ENCODE peak calls at places on chromosomes 1 and 21, in five cellular contexts. W is CD8-positive, alpha-beta memory T cell; K is WERI-Rb-1; L is dorsolateral prefrontal cortex; T is OCI-LY7. V is an unnamed sample.

GRCh38 chr1:111366256-111366655 is 61.3 kb downstream of the OVGP1 start:
- DNase-seq in W (no peak), L (no peak), K (no peak), T (no peak), V (no peak)

GRCh38 chr1:73564294-73564693 is 633.7 kb downstream of the LRRIQ3 start:
- DNase-seq in L (no peak), T (no peak), K (no peak), W (no peak), V (no peak)

GRCh38 chr1:2135866-2136265 is 58.7 kb downstream of the FAAP20 start:
- DNase-seq in K (no peak), T (no peak), L (peak), W (no peak), V (peak)

GRCh38 chr1:33302325-33302724 is 18.6 kb downstream of the A3GALT2 start:
- DNase-seq in L (no peak), T (peak), K (no peak), W (peak), V (no peak)

GRCh38 chr1:203671047-203671446 is 44.4 kb downstream of the ATP2B4 start:
- DNase-seq in K (no peak), L (no peak), W (no peak), T (no peak), V (no peak)

GRCh38 chr1:18999287-18999852 is 42.9 kb upstream of the IFFO2 start:
- DNase-seq in L (no peak), T (no peak), K (no peak), W (no peak), V (no peak)

GRCh38 chr1:236394016-236394481 is at the start of gene EDARADD:
- DNase-seq in K (no peak), L (no peak), W (no peak), T (no peak), V (no peak)

GRCh38 chr1:66571789-66572188 is 37.8 kb downstream of the SGIP1 start:
- DNase-seq in T (no peak), K (no peak), L (no peak), W (no peak), V (no peak)

GRCh38 chr1:213335084-213335483 is 284.0 kb downstream of the RPS6KC1 start:
- DNase-seq in T (no peak), W (no peak), K (peak), L (no peak), V (no peak)

GRCh38 chr1:25820247-25821111 is 725 bp downstream of the MTFR1L start:
- DNase-seq in K (peak), L (no peak), T (peak), W (peak), V (peak)

GRCh38 chr1:77541162-77541545 is 141.3 kb downstream of the ZZZ3 start:
- DNase-seq in L (no peak), T (peak), W (no peak), K (no peak), V (no peak)

GRCh38 chr1:203671808-203672207 is 45.2 kb downstream of the ATP2B4 start:
- DNase-seq in T (no peak), W (no peak), L (no peak), K (peak), V (no peak)

GRCh38 chr21:34977333-34977732 is 71.8 kb downstream of the RUNX1 start:
- DNase-seq in W (no peak), K (no peak), L (no peak), T (no peak), V (no peak)
- H3K27ac ChIP-seq in W (no peak), K (no peak), L (no peak), T (no peak), V (no peak)

GRCh38 chr1:197144570-197145325 is 1.7 kb downstream of the ASPM start:
- DNase-seq in L (no peak), W (no peak), K (no peak), T (peak), V (no peak)
- H3K4me3 ChIP-seq in L (no peak), W (no peak), K (peak), T (peak), V (no peak)

GRCh38 chr1:43565600-43566360 is 35.1 kb downstream of the PTPRF start:
- DNase-seq in T (no peak), K (peak), L (peak), W (peak), V (peak)
- H3K27ac ChIP-seq in T (no peak), K (peak), L (peak), W (no peak), V (no peak)

DNA sequence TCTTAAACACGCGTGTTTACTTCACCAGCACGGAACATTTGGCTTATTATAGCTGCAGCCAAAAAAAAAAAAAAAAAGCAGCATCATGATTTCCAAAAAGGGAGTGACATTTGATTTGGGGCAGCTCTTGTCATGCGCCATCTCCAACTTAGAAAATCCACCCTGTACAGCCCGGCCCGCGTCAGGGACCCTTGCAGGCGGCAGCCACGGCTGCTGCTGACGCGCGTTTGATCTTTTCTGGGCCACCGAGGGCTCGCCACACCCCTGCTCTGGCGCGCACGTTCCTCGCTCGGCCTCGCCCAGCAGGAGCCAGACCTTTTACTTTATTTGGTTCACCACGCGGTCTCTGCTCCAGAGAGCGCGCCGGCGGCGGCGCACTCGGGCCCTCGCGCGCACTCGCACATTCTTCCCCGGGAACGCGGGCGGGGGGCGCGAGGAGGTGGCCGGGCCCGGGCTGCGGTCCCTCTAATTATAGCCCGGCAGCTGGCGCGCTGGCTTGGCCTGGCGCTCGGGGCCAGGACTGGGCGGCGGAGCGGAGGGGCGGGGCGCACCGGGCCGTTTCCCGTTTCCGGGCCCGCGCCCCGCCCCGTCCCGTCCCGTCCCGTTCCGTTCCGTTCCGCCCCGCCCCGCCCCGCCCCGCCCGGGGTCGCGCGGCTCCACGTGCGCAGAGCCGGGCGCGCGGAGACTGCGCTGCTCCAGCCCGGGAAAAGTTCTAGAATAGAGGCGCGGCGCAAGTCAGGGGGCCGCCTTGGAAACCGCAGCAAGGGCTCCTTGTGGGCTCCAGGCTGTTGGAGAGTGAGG is 10.2 kb downstream of the IRF2BP2 start:
- DNase-seq in W (peak), L (peak), T (peak), K (peak), V (peak)
- H3K4me3 ChIP-seq in W (peak), L (peak), T (peak), K (peak), V (peak)

V was measured in left ventricle myocardium inferior.